ENCODE peak calls at places on chromosome 14, in eight cellular contexts. U is Peyer's patch, P is adrenal gland, Q is A549, T is neuronal stem cell, L is mesendoderm, H is tibial nerve, B is cardiac muscle cell. O is an unnamed sample. For H3K4me1, the result is how much of the 10 kb centered on the place peaks cover.

GRCh38 chr14:103770902-103771301 is 55.3 kb downstream of the ZFYVE21 start:
- DNase-seq in U (no peak), P (no peak), Q (no peak), T (no peak), L (peak), H (no peak), B (no peak), O (no peak)

GRCh38 chr14:95043732-95044462 is 113.4 kb downstream of the DICER1 start:
- DNase-seq in U (peak), P (peak), Q (no peak), T (no peak), L (no peak), H (no peak), B (no peak), O (no peak)

GRCh38 chr14:68967459-68967940 is 11.6 kb downstream of the ACTN1 start:
- DNase-seq in U (no peak), P (no peak), Q (no peak), T (no peak), L (no peak), H (no peak), B (no peak), O (no peak)

GRCh38 chr14:104753528-104754212 is 723 bp downstream of the SIVA1 start:
- DNase-seq in U (peak), P (no peak), Q (no peak), T (no peak), L (no peak), H (no peak), B (no peak), O (peak)

GRCh38 chr14:68506021-68506644 is 286.7 kb downstream of the ZFP36L1 start:
- DNase-seq in U (no peak), P (peak), Q (no peak), T (no peak), L (peak), H (no peak), B (peak), O (no peak)

GRCh38 chr14:70735043-70735442 is 74.3 kb downstream of the MAP3K9 start:
- DNase-seq in U (no peak), P (no peak), Q (no peak), T (no peak), L (no peak), H (no peak), B (peak), O (no peak)

GRCh38 chr14:104145826-104146642 is 7.6 kb downstream of the KIF26A start:
- DNase-seq in U (no peak), P (no peak), Q (no peak), T (no peak), L (no peak), H (no peak), B (no peak), O (no peak)

GRCh38 chr14:104940526-104941150 is 16.0 kb downstream of the PLD4 start:
- DNase-seq in U (no peak), P (no peak), Q (no peak), T (no peak), L (peak), H (no peak), B (peak), O (no peak)

GRCh38 chr14:65927871-65928270 is 515.3 kb downstream of the FUT8 start:
- DNase-seq in U (peak), P (no peak), Q (no peak), T (no peak), L (peak), H (no peak), B (no peak), O (peak)

GRCh38 chr14:103055693-103056092 is 1.7 kb downstream of the CDC42BPB start:
- DNase-seq in U (no peak), P (no peak), Q (no peak), T (no peak), L (no peak), H (no peak), B (peak), O (no peak)

GRCh38 chr14:31425905-31426304 is 5.6 kb upstream of the HEATR5A start:
- DNase-seq in U (no peak), P (no peak), Q (no peak), T (no peak), L (no peak), H (no peak), B (no peak), O (no peak)

GRCh38 chr14:66746316-66747006 is 238.5 kb downstream of the GPHN start:
- DNase-seq in U (no peak), P (peak), Q (peak), T (peak), L (peak), H (peak), B (peak), O (peak)

GRCh38 chr14:73903028-73903427 is 16.4 kb downstream of the ZNF410 start:
- DNase-seq in U (no peak), P (no peak), Q (no peak), T (no peak), L (no peak), H (no peak), B (no peak), O (no peak)

GRCh38 chr14:51539571-51540037 is 112.1 kb upstream of the FRMD6 start:
- DNase-seq in U (no peak), P (no peak), Q (peak), T (no peak), L (peak), H (no peak), B (peak), O (no peak)

GRCh38 chr14:22552001-22552826 is 36.8 kb downstream of the DAD1 start:
- DNase-seq in U (no peak), P (no peak), Q (no peak), T (no peak), L (no peak), H (no peak), B (no peak), O (no peak)

GRCh38 chr14:69701269-69701668 is 65.7 kb upstream of the SRSF5 start:
- DNase-seq in U (no peak), P (peak), Q (no peak), T (no peak), L (no peak), H (no peak), B (no peak), O (no peak)

GRCh38 chr14:98698341-98698740 is 573.7 kb downstream of the BCL11B start:
- DNase-seq in U (no peak), P (no peak), Q (no peak), T (no peak), L (no peak), H (no peak), B (no peak), O (no peak)

GRCh38 chr14:24483604-24484252 is 24.3 kb downstream of the CMA1 start:
- DNase-seq in U (no peak), P (no peak), Q (no peak), T (no peak), L (peak), H (no peak), B (peak), O (no peak)

GRCh38 chr14:20564501-20564997 is 3.7 kb upstream of the RNASE9 start:
- DNase-seq in U (no peak), P (no peak), Q (no peak), T (no peak), L (no peak), H (no peak), B (no peak), O (no peak)

GRCh38 chr14:22555573-22556011 is 33.4 kb downstream of the DAD1 start:
- DNase-seq in U (peak), P (no peak), Q (no peak), T (no peak), L (no peak), H (no peak), B (no peak), O (no peak)

DNA sequence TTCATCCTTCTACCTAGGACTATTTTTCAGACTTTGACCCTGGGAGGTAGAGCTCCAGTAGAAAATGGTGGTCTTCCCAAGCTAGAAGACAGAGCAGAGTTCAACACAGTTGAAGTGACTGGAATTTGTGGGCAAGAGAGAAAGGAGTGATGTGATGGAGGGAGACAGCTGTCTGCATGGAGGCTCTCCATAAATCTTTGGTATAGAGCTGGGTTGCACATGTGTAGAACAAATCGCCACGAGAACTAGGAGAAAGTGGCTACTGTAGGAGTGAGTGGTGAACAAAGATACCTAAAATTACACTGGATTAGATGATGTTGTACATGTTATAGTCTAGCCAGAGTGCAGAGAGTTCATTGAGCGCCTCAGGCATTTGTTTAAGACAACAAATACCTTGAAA is 14.5 kb downstream of the GPR135 start:
- DNase-seq in U (no peak), P (no peak), Q (no peak), T (no peak), L (no peak), H (no peak), B (no peak), O (no peak)
- H3K4me3 ChIP-seq in U (no peak), P (no peak), Q (no peak), T (no peak), L (no peak), H (no peak), B (no peak), O (no peak)

GRCh38 chr14:75144944-75145343 is 18.1 kb upstream of the NEK9 start:
- DNase-seq in U (no peak), P (no peak), Q (no peak), T (no peak), L (no peak), H (peak), B (peak), O (no peak)

GRCh38 chr14:75150150-75150549 is 23.3 kb upstream of the NEK9 start:
- DNase-seq in U (no peak), P (no peak), Q (no peak), T (no peak), L (no peak), H (peak), B (peak), O (no peak)

GRCh38 chr14:75143761-75144527 is 17.1 kb upstream of the NEK9 start:
- DNase-seq in U (no peak), P (no peak), Q (no peak), T (no peak), L (no peak), H (no peak), B (no peak), O (no peak)

GRCh38 chr14:75142494-75142893 is 15.6 kb upstream of the NEK9 start:
- DNase-seq in U (no peak), P (no peak), Q (no peak), T (no peak), L (no peak), H (no peak), B (no peak), O (no peak)

DNA sequence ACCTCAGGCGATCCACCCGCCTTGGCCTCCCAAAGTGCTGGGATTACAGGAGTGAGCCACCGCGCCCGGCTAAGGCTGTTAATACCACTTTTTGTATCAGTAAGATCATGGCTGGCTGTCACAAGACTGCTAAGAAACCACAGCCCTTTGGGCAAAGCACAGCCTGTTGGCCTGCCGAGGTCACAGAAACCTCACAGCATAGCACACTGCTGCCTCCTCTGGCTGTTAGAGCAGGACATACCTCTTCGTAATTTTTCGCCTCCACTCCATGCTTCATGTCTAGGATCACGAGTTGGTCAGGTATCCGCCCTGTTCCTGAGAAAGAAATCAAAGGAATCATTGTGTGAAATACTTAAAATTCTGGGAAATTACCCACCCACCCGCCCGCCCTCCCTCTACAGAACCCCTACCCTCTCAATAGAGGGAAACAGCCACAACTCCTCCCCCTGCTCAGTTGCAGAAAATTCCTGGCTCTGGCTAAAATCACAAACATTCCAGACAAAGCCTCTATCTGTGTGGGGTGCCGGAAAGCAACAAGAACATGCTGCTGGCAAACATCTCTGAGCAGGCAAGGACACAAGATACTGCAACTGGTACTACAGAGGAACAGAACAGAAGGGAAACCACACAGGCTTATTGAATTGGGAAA is 20.7 kb upstream of the NEK9 start:
- DNase-seq in U (peak), P (peak), Q (no peak), T (peak), L (peak), H (peak), B (peak), O (peak)
- H3K4me1 ChIP-seq in U (under half), P (under half), Q (under half), T (under half), L (under half), H (half or more), B (under half), O (under half)

DNA sequence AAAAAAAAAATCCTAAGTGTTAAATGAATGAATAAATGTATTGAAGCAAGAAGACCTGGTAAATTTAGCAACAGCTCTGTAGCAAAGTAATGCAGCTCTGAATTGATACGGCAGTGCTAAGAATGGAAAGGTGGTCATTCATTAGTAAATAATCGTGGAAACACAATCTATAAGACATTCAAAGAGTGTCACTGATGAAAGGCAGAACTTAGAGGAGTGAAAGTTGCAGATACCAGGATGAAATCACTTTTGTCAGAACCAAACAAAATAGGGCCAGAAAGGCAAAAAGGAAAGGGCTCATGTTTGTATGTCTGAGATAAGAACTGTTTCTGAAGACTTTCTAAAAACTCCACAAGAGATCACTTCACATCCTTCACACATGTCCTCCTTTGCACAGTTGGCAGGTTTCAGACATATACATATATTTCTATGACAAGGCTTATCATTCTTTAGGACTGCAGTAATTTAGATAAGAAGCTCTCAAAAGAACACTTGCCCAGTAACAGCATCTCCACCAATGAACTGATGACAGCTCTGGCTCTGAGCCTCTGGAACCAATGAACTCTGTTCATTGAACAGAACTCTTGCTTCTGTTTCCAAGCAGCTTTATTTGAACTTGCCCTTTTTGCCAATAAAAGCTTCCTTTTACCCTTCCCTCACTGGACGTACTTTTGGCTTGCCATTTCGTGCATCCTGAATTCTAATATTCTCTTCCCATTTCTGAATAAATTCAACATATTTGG is 4.2 kb upstream of the LRR1 start:
- DNase-seq in U (peak), P (peak), Q (no peak), T (no peak), L (no peak), H (no peak), B (peak), O (peak)
- H3K4me3 ChIP-seq in U (no peak), P (no peak), Q (no peak), T (no peak), L (no peak), H (no peak), B (no peak), O (no peak)

DNA sequence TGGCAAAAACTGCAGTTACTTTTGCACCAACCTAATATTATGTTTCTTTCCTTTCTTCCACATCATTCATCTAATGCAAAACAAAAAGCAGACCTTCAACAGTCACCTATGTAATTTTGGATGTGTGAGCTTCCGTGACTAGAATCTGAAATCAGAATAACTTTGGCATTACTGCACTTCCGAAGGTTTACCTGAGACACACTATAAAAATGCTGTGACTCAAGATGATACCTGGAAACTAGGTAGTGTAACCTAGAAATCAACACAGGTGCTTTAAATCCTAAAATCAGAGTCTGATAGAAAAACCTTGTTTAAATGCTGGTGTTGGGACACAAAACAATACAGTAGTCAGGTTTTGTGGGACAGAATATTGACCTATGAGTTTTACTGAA is 2.2 kb downstream of the BTBD7 start:
- DNase-seq in U (no peak), P (no peak), Q (no peak), T (no peak), L (no peak), H (no peak), B (no peak), O (no peak)
- H3K4me1 ChIP-seq in U (under half), P (under half), Q (under half), T (under half), L (under half), H (under half), B (under half), O (under half)

GRCh38 chr14:55697358-55697985 is 117.5 kb downstream of the KTN1 start:
- DNase-seq in U (peak), P (no peak), Q (no peak), T (no peak), L (peak), H (no peak), B (no peak), O (no peak)

GRCh38 chr14:55689971-55690871 is 110.2 kb downstream of the KTN1 start:
- DNase-seq in U (no peak), P (no peak), Q (no peak), T (no peak), L (peak), H (no peak), B (no peak), O (no peak)

GRCh38 chr14:55686713-55687112 is 106.7 kb downstream of the KTN1 start:
- DNase-seq in U (no peak), P (no peak), Q (no peak), T (no peak), L (no peak), H (no peak), B (no peak), O (no peak)

GRCh38 chr14:55688566-55688965 is 108.6 kb downstream of the KTN1 start:
- DNase-seq in U (no peak), P (no peak), Q (no peak), T (no peak), L (peak), H (no peak), B (no peak), O (no peak)

DNA sequence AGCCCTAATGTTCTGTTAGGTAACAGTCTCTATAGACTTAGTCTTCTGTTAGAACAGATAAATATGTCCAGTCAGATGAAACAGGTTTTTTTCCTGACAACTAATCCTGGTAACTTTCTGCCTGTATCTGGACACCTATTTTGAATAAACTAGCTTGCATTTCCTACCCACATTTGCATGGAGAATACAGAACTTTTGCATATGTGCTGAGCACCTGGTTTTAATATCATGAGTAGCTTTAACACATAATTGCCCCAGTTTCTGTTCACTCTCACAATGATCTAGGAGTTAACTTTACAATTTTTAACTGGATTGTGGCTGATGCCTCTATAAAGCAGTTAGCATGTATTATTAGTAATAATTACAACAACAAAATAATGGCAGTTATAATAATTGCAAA is 111.7 kb downstream of the KTN1 start:
- DNase-seq in U (no peak), P (no peak), Q (no peak), T (no peak), L (no peak), H (no peak), B (no peak), O (no peak)
- H3K4me3 ChIP-seq in U (no peak), P (no peak), Q (no peak), T (no peak), L (no peak), H (no peak), B (no peak), O (no peak)

GRCh38 chr14:61476737-61477410 is 155.5 kb downstream of the PRKCH start:
- DNase-seq in U (peak), P (peak), Q (peak), T (no peak), L (no peak), H (peak), B (peak), O (peak)
- H3K4me1 ChIP-seq in U (under half), P (under half), Q (half or more), T (under half), L (under half), H (half or more), B (under half), O (half or more)

DNA sequence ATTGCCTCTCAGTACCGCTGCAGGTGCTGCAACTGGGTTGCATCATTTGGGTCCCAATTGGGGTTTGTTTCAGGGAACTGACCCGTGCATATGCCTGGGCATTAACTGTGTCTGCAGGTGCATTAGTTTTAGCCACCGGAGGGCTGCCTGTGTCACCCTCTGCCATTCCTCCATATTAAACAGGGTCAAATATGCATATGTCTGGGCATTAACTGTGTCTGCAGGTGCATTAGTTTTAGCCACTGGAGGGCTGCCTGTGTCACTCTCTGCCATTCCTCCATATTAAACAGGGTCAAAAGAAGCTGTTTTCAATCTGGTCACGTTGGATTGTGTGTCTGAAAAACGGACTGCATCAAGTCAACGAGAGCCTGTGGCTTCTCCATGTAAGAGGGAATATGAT is 1317.0 kb downstream of the TMEM121 start:
- DNase-seq in U (peak), P (no peak), Q (no peak), T (no peak), L (no peak), H (no peak), B (no peak), O (peak)
- H3K4me3 ChIP-seq in U (peak), P (no peak), Q (peak), T (no peak), L (no peak), H (no peak), B (no peak), O (peak)

GRCh38 chr14:90412058-90412457 is 15.2 kb downstream of the CALM1 start:
- DNase-seq in U (no peak), P (peak), Q (no peak), T (no peak), L (no peak), H (no peak), B (no peak), O (no peak)

GRCh38 chr14:90406384-90406798 is 9.6 kb downstream of the CALM1 start:
- DNase-seq in U (no peak), P (peak), Q (no peak), T (no peak), L (no peak), H (no peak), B (no peak), O (no peak)

GRCh38 chr14:90405755-90406154 is 8.9 kb downstream of the CALM1 start:
- DNase-seq in U (no peak), P (no peak), Q (no peak), T (no peak), L (no peak), H (no peak), B (no peak), O (no peak)

GRCh38 chr14:90409209-90409730 is 12.4 kb downstream of the CALM1 start:
- DNase-seq in U (no peak), P (peak), Q (peak), T (no peak), L (no peak), H (peak), B (peak), O (no peak)

GRCh38 chr14:90408713-90409112 is 11.9 kb downstream of the CALM1 start:
- DNase-seq in U (no peak), P (no peak), Q (no peak), T (no peak), L (peak), H (no peak), B (peak), O (no peak)
- H3K4me1 ChIP-seq in U (under half), P (under half), Q (under half), T (under half), L (under half), H (under half), B (under half), O (under half)